ENCODE peak calls at places on chromosome 14, in four cellular contexts. U is frontal cortex, M is kidney tubule cell, E is AG08396. J is an unnamed sample.

GRCh38 chr14:46686652-46687051 is 35.1 kb upstream of the RPL10L start:
- DNase-seq in U (no peak), M (no peak), E (no peak), J (no peak)

GRCh38 chr14:75277796-75278421 is 719 bp upstream of the FOS start:
- DNase-seq in M (peak; percentile 58), U (no peak), E (no peak), J (no peak)

GRCh38 chr14:95190346-95190840 is 33.1 kb upstream of the DICER1 start:
- DNase-seq in U (no peak), M (no peak), E (no peak), J (no peak)

GRCh38 chr14:63465347-63465746 is 77.8 kb downstream of the PPP2R5E start:
- DNase-seq in U (no peak), E (no peak), M (no peak), J (no peak)

GRCh38 chr14:90058876-90059458 is 2.8 kb upstream of the KCNK13 start:
- DNase-seq in M (no peak), U (no peak), E (no peak), J (no peak)

GRCh38 chr14:94977016-94977415 is 180.3 kb downstream of the DICER1 start:
- DNase-seq in M (no peak), U (no peak), E (no peak), J (no peak)

GRCh38 chr14:71473843-71474242 is 458.4 kb upstream of the RGS6 start:
- DNase-seq in M (no peak), E (no peak), U (no peak), J (no peak)

GRCh38 chr14:68748260-68748659 is 44.6 kb downstream of the ZFP36L1 start:
- DNase-seq in E (no peak), U (no peak), M (no peak), J (no peak)

GRCh38 chr14:61677469-61677868 is 17.8 kb upstream of the HIF1A start:
- DNase-seq in E (no peak), U (no peak), M (no peak), J (no peak)

GRCh38 chr14:72558721-72559120 is 335.2 kb downstream of the DPF3 start:
- DNase-seq in E (peak; percentile 79), U (no peak), M (peak; percentile 88), J (peak; percentile 54)

GRCh38 chr14:99726538-99727095 is 42.5 kb downstream of the CYP46A1 start:
- DNase-seq in M (no peak), E (no peak), U (no peak), J (no peak)

GRCh38 chr14:52015411-52016030 is 26.2 kb downstream of the RTRAF start:
- DNase-seq in E (no peak), U (no peak), M (peak; percentile 21), J (no peak)

GRCh38 chr14:92945959-92946846 is 23.3 kb downstream of the CHGA start:
- DNase-seq in M (peak; percentile 96), U (no peak), E (peak; percentile 65), J (peak; percentile 79)

GRCh38 chr14:32171469-32171868 is 30.4 kb upstream of the RNU6-7 start:
- DNase-seq in M (no peak), U (no peak), E (no peak), J (no peak)

GRCh38 chr14:62759796-62760195 is 285.5 kb downstream of the KCNH5 start:
- DNase-seq in E (no peak), U (no peak), M (no peak), J (no peak)

GRCh38 chr14:77495354-77495753 is 3.3 kb downstream of the ISM2 start:
- DNase-seq in U (no peak), M (no peak), E (no peak), J (no peak)

GRCh38 chr14:32449640-32450039 is 120.5 kb downstream of the AKAP6 start:
- DNase-seq in M (no peak), U (no peak), E (no peak), J (no peak)

GRCh38 chr14:75125617-75126016 is 1.2 kb downstream of the NEK9 start:
- DNase-seq in M (peak; percentile 35), E (peak; percentile 73), U (no peak), J (no peak)

GRCh38 chr14:38143651-38144505 is 63.8 kb upstream of the SSTR1 start:
- DNase-seq in U (no peak), M (peak; percentile 50), E (peak; percentile 29), J (peak; percentile 58)

GRCh38 chr14:59187802-59188460 is 536 bp upstream of the DAAM1 start:
- DNase-seq in M (peak; percentile 16), U (no peak), E (no peak), J (no peak)

GRCh38 chr14:97878727-97879126 is 1081.5 kb downstream of the VRK1 start:
- DNase-seq in E (no peak), U (no peak), M (no peak), J (no peak)

GRCh38 chr14:65414961-65415589 is 2.5 kb downstream of the FUT8 start:
- DNase-seq in U (peak; percentile 16), E (peak; percentile 15), M (peak; percentile 37), J (peak; percentile 19)

GRCh38 chr14:28272270-28272669 is 494.3 kb upstream of the FOXG1 start:
- DNase-seq in U (no peak), M (no peak), E (no peak), J (no peak)

GRCh38 chr14:38721822-38722431 is 381.1 kb downstream of the SEC23A start:
- DNase-seq in M (peak; percentile 55), U (peak; percentile 18), E (peak; percentile 46), J (peak; percentile 6)

GRCh38 chr14:34453226-34453625 is 8.8 kb downstream of the SPTSSA start:
- DNase-seq in M (no peak), U (no peak), E (no peak), J (no peak)

GRCh38 chr14:97603201-97603600 is 806.0 kb downstream of the VRK1 start:
- DNase-seq in M (no peak), U (no peak), E (no peak), J (no peak)

GRCh38 chr14:81095539-81095938 is 125.2 kb downstream of the GTF2A1 start:
- DNase-seq in U (no peak), M (peak; percentile 66), E (no peak), J (no peak)

GRCh38 chr14:76763362-76764041 is 2.2 kb downstream of the VASH1 start:
- DNase-seq in U (no peak), M (no peak), E (no peak), J (no peak)

GRCh38 chr14:75119056-75119455 is 7.8 kb downstream of the NEK9 start:
- DNase-seq in U (no peak), E (no peak), M (no peak), J (no peak)

GRCh38 chr14:51573607-51574006 is 78.1 kb upstream of the FRMD6 start:
- DNase-seq in M (no peak), E (no peak), U (no peak), J (no peak)

GRCh38 chr14:23285530-23286019 is 357 bp downstream of the HOMEZ start:
- DNase-seq in E (no peak), U (peak; percentile 29), M (no peak), J (no peak)

GRCh38 chr14:65495196-65495595 is 82.7 kb downstream of the FUT8 start:
- DNase-seq in M (peak; percentile 24), U (no peak), E (no peak), J (no peak)

GRCh38 chr14:24837280-24838046 is 203.5 kb upstream of the GZMB start:
- DNase-seq in U (no peak), E (peak; percentile 18), M (peak; percentile 42), J (peak; percentile 18)

GRCh38 chr14:94117856-94118255 is 7.3 kb downstream of the IFI27 start:
- DNase-seq in E (no peak), M (no peak), U (no peak), J (no peak)